ENCODE peak calls at places on chromosomes 11 and 22, in six cellular contexts. J is left cardiac atrium; S is activated T-helper 1 cell treated with Interleukin-2 at 50 U/mL for 16 hours; N is DMS153; X is transverse colon; H is CD8-positive, alpha-beta T cell. Q is an unnamed sample.

GRCh38 chr11:8679006-8679405 is 3.5 kb downstream of the TRIM66 start:
- DNase-seq in S (no peak), N (no peak), H (no peak), J (no peak), X (no peak), Q (no peak)

GRCh38 chr11:469684-470667 is 19.9 kb downstream of the PTDSS2 start:
- DNase-seq in J (peak; percentile 75), X (peak; percentile 62), N (peak; percentile 11), S (no peak), H (no peak), Q (no peak)

GRCh38 chr22:20803696-20804324 is 29.9 kb downstream of the SERPIND1 start:
- DNase-seq in X (peak; percentile 35), H (peak; percentile 36), S (no peak), N (no peak), J (no peak), Q (no peak)

GRCh38 chr11:118277312-118277711 is 13.2 kb upstream of the MPZL2 start:
- DNase-seq in H (no peak), S (no peak), J (no peak), N (peak; percentile 12), X (no peak), Q (no peak)

GRCh38 chr11:120400564-120401364 is 64.6 kb downstream of the ARHGEF12 start:
- DNase-seq in S (no peak), X (peak; percentile 23), N (peak; percentile 33), J (no peak), H (no peak), Q (no peak)

GRCh38 chr11:117720061-117720511 is 76.9 kb downstream of the DSCAML1 start:
- DNase-seq in J (no peak), S (no peak), H (no peak), X (no peak), N (no peak), Q (no peak)

GRCh38 chr11:32333335-32333991 is 101.9 kb downstream of the WT1 start:
- DNase-seq in H (peak; percentile 12), N (no peak), S (no peak), X (peak; percentile 55), J (peak; percentile 69), Q (peak; percentile 20)

GRCh38 chr11:70729949-70730348 is 331.6 kb downstream of the CTTN start:
- DNase-seq in J (no peak), N (peak; percentile 51), H (no peak), S (no peak), X (no peak), Q (no peak)

GRCh38 chr11:35316161-35316560 is 103.2 kb downstream of the SLC1A2 start:
- DNase-seq in X (no peak), J (no peak), H (no peak), N (no peak), S (no peak), Q (no peak)

GRCh38 chr11:92259861-92260260 is 35.2 kb downstream of the FAT3 start:
- DNase-seq in J (no peak), X (no peak), H (no peak), S (no peak), N (peak; percentile 7), Q (no peak)

GRCh38 chr22:27370281-27370680 is 431.3 kb downstream of the MN1 start:
- DNase-seq in H (no peak), X (no peak), S (no peak), N (no peak), J (no peak), Q (no peak)

GRCh38 chr11:4006946-4007680 is 87.5 kb upstream of the RRM1 start:
- DNase-seq in H (no peak), X (no peak), S (no peak), N (no peak), J (no peak), Q (no peak)

GRCh38 chr11:30911247-30911646 is 325.1 kb upstream of the MPPED2 start:
- DNase-seq in N (no peak), X (no peak), J (no peak), H (no peak), S (no peak), Q (no peak)

GRCh38 chr11:2793781-2794418 is 91.7 kb downstream of the CDKN1C start:
- DNase-seq in S (no peak), J (peak; percentile 10), N (no peak), H (no peak), X (peak; percentile 6), Q (no peak)

GRCh38 chr11:83410605-83411565 is 124.7 kb upstream of the CCDC90B start:
- DNase-seq in X (no peak), J (no peak), H (no peak), S (no peak), N (no peak), Q (no peak)

GRCh38 chr11:45513806-45514340 is 151.5 kb downstream of the CHST1 start:
- DNase-seq in X (no peak), S (no peak), N (no peak), J (no peak), H (no peak), Q (no peak)

GRCh38 chr11:33722579-33723234 is 13.5 kb downstream of the CD59 start:
- DNase-seq in N (no peak), S (no peak), X (no peak), J (no peak), H (no peak), Q (no peak)

GRCh38 chr22:20395897-20396287 is 1.9 kb downstream of the ZNF74 start:
- DNase-seq in X (no peak), J (no peak), N (no peak), S (no peak), H (no peak), Q (no peak)

GRCh38 chr11:61120865-61121831 is 18.9 kb downstream of the CD5 start:
- DNase-seq in J (peak; percentile 81), H (peak; percentile 67), X (peak; percentile 45), S (no peak), N (no peak), Q (no peak)

GRCh38 chr11:64976651-64977050 is 4.7 kb upstream of the MAJIN start:
- DNase-seq in H (no peak), X (no peak), J (no peak), N (no peak), S (no peak), Q (no peak)

GRCh38 chr11:113293936-113294335 is 20.4 kb upstream of the TTC12 start:
- DNase-seq in N (no peak), S (no peak), X (no peak), J (no peak), H (no peak), Q (no peak)

GRCh38 chr11:79486239-79486984 is 45.6 kb upstream of the TENM4 start:
- DNase-seq in S (no peak), X (no peak), J (no peak), N (no peak), H (no peak), Q (no peak)

GRCh38 chr11:79461144-79461543 is 20.3 kb upstream of the TENM4 start:
- DNase-seq in H (no peak), J (no peak), S (no peak), X (no peak), N (no peak), Q (no peak)

GRCh38 chr11:85590848-85591483 is 36.2 kb downstream of the DLG2 start:
- DNase-seq in N (peak; percentile 3), S (no peak), J (no peak), X (no peak), H (no peak), Q (no peak)